ENCODE peak calls at places on chromosomes 4 and X, in seven cellular contexts. Z is T47D; O is activated T-helper 1 cell treated with anti-CD3 and anti-CD28 coated beads, Interleukin-2, amount 50 U/mL, for 16 hours; G is stimulated activated CD4-positive, alpha-beta T cell treated with anti-CD3 and anti-CD28 coated beads, TNF-alpha, amount 100 ng/mL, for 48 hours; A is NCI-H446; F is astrocyte of the hippocampus; U is left cardiac atrium. Y is an unnamed sample.

GRCh38 chrX:73447311-73447794 is 500 bp downstream of the CDX4 start:
- DNase-seq in G (no peak), A (no peak), Z (no peak), U (peak; percentile 19), O (no peak), F (no peak), Y (no peak)

GRCh38 chr4:25100710-25101109 is 59.5 kb downstream of the SEPSECS start:
- DNase-seq in O (no peak), U (no peak), Z (no peak), G (no peak), F (no peak), A (no peak), Y (no peak)

GRCh38 chr4:39446842-39447573 is 11.7 kb downstream of the RPL9 start:
- DNase-seq in Z (no peak), F (peak; percentile 74), U (peak; percentile 72), A (no peak), G (peak; percentile 45), O (no peak), Y (peak; percentile 37)

GRCh38 chr4:114384629-114385028 is 214.0 kb upstream of the UGT8 start:
- DNase-seq in U (no peak), Z (no peak), O (no peak), A (peak; percentile 7), G (no peak), F (peak; percentile 63), Y (no peak)

GRCh38 chr4:61201562-61202099 is 1.5 kb downstream of the ADGRL3 start:
- DNase-seq in A (no peak), G (no peak), O (no peak), F (peak; percentile 54), U (no peak), Z (no peak), Y (no peak)

GRCh38 chr4:53763813-53764597 is 172.7 kb upstream of the LNX1 start:
- DNase-seq in F (peak; percentile 65), O (no peak), U (no peak), Z (no peak), A (no peak), G (no peak), Y (no peak)

GRCh38 chrX:19094654-19095053 is 27.6 kb downstream of the ADGRG2 start:
- DNase-seq in U (no peak), Z (no peak), O (no peak), F (no peak), A (no peak), G (no peak), Y (no peak)

GRCh38 chr4:186770446-186771175 is 47.0 kb upstream of the FAT1 start:
- DNase-seq in Z (no peak), A (no peak), U (no peak), F (peak; percentile 40), G (no peak), O (no peak), Y (no peak)

GRCh38 chr4:183362916-183363542 is 40.8 kb upstream of the CLDN24 start:
- DNase-seq in Z (no peak), A (no peak), F (peak; percentile 40), U (no peak), G (no peak), O (no peak), Y (no peak)

GRCh38 chrX:16213970-16214369 is 46.7 kb downstream of the MAGEB17 start:
- DNase-seq in A (no peak), G (no peak), F (no peak), O (no peak), Z (no peak), U (no peak), Y (no peak)

GRCh38 chrX:17441965-17442364 is 67.0 kb downstream of the NHS start:
- DNase-seq in A (no peak), U (no peak), F (no peak), O (no peak), G (no peak), Z (no peak), Y (no peak)

GRCh38 chrX:54785901-54786300 is 12.2 kb downstream of the ITIH6 start:
- DNase-seq in G (no peak), O (no peak), F (no peak), Z (no peak), A (no peak), U (no peak), Y (no peak)

GRCh38 chr4:152529880-152530279 is 6.0 kb downstream of the FBXW7 start:
- DNase-seq in F (no peak), A (no peak), U (no peak), O (no peak), G (no peak), Z (no peak), Y (no peak)

GRCh38 chr4:165518658-165519057 is 139.8 kb downstream of the CPE start:
- DNase-seq in A (no peak), G (no peak), F (no peak), Z (no peak), O (no peak), U (no peak), Y (no peak)

GRCh38 chr4:128810331-128810870 is 901 bp downstream of the JADE1 start:
- DNase-seq in F (peak; percentile 58), A (no peak), O (no peak), Z (peak; percentile 31), U (no peak), G (no peak), Y (peak; percentile 27)

GRCh38 chr4:86981789-86982188 is 47.0 kb downstream of the AFF1 start:
- DNase-seq in A (no peak), F (no peak), Z (no peak), U (no peak), G (no peak), O (no peak), Y (no peak)

GRCh38 chrX:71911023-71911730 is 532 bp downstream of the NHSL2 start:
- DNase-seq in Z (peak; percentile 4), F (peak; percentile 33), A (no peak), U (peak; percentile 27), G (no peak), O (no peak), Y (no peak)

GRCh38 chrX:84168095-84168494 is 19.9 kb downstream of the RPS6KA6 start:
- DNase-seq in Z (no peak), U (no peak), A (no peak), O (no peak), G (no peak), F (no peak), Y (no peak)

GRCh38 chr4:150108693-150109092 is 30.4 kb downstream of the DCLK2 start:
- DNase-seq in G (no peak), O (no peak), U (no peak), F (no peak), A (peak; percentile 37), Z (no peak), Y (no peak)

Y was measured in DMS153.